ENCODE peak calls at places on chromosomes 13 and 19, in seven cellular contexts. Q, E, A, O, K, M and T are unnamed samples.

GRCh38 chr13:112791662-112792440 is 102.0 kb downstream of the ATP11A start:
- DNase-seq in Q (no peak), E (no peak), A (no peak), O (no peak), K (no peak), M (no peak), T (peak; percentile 13)

GRCh38 chr13:41506312-41506711 is 49.0 kb downstream of the RGCC start:
- DNase-seq in Q (no peak), E (no peak), A (no peak), O (no peak), K (no peak), M (no peak), T (no peak)

GRCh38 chr19:41172297-41173164 is 20.5 kb upstream of the CYP2S1 start:
- DNase-seq in Q (no peak), E (no peak), A (no peak), O (no peak), K (no peak), M (no peak), T (no peak)

GRCh38 chr19:790971-791604 is 6.2 kb upstream of the PTBP1 start:
- DNase-seq in Q (no peak), E (no peak), A (no peak), O (no peak), K (no peak), M (no peak), T (no peak)

GRCh38 chr13:97496511-97496910 is 62.5 kb downstream of the RAP2A start:
- DNase-seq in Q (no peak), E (no peak), A (no peak), O (no peak), K (no peak), M (no peak), T (peak; percentile 43)

GRCh38 chr19:3058009-3058820 is 4.1 kb downstream of the TLE5 start:
- DNase-seq in Q (no peak), E (no peak), A (no peak), O (no peak), K (no peak), M (no peak), T (no peak)

GRCh38 chr19:6667114-6667627 is 2.8 kb downstream of the TNFSF14 start:
- DNase-seq in Q (no peak), E (no peak), A (peak; percentile 54), O (no peak), K (no peak), M (no peak), T (no peak)

GRCh38 chr13:44379885-44380284 is 6.3 kb downstream of the SERP2 start:
- DNase-seq in Q (no peak), E (no peak), A (no peak), O (no peak), K (no peak), M (no peak), T (no peak)

GRCh38 chr13:30743319-30744055 is 8.1 kb downstream of the ALOX5AP start:
- DNase-seq in Q (peak; percentile 97), E (peak; percentile 99), A (peak; percentile 79), O (no peak), K (no peak), M (no peak), T (peak; percentile 100)

GRCh38 chr19:50708179-50708879 is 11.3 kb downstream of the SHANK1 start:
- DNase-seq in Q (no peak), E (no peak), A (no peak), O (no peak), K (no peak), M (no peak), T (no peak)